ENCODE peak calls at places on chromosomes 1 and 21, in nine cellular contexts. Z, M, V, A, I, C, N, F and T are unnamed samples.

GRCh38 chr1:56627636-56628039 is 17.5 kb upstream of the PRKAA2 start:
- DNase-seq in M (no peak), I (no peak), F (no peak), A (no peak), Z (no peak), V (no peak), C (peak; percentile 56), N (no peak), T (no peak)

GRCh38 chr21:35616090-35616489 is 444.2 kb downstream of the SETD4 start:
- DNase-seq in C (peak; percentile 82), M (peak; percentile 52), Z (no peak), V (no peak), F (no peak), I (peak; percentile 75), N (peak; percentile 59), A (no peak), T (no peak)

GRCh38 chr1:2966435-2966834 is 54.8 kb upstream of the ACTRT2 start:
- DNase-seq in N (no peak), C (no peak), Z (no peak), M (no peak), I (no peak), F (no peak), A (peak; percentile 3), V (no peak), T (no peak)

GRCh38 chr1:19272064-19272463 is 16.5 kb downstream of the AKR7A3 start:
- DNase-seq in V (no peak), F (no peak), A (no peak), M (no peak), N (no peak), Z (no peak), C (no peak), I (no peak), T (no peak)

GRCh38 chr1:117541585-117541984 is 64.3 kb upstream of the TENT5C start:
- DNase-seq in I (no peak), Z (no peak), A (no peak), V (no peak), C (no peak), N (no peak), M (no peak), F (no peak), T (no peak)

GRCh38 chr1:1387098-1388077 is 11.7 kb downstream of the CCNL2 start:
- DNase-seq in M (no peak), V (no peak), C (no peak), Z (no peak), I (no peak), F (no peak), A (no peak), N (no peak), T (no peak)

GRCh38 chr1:192604979-192605620 is 29.5 kb downstream of the RGS1 start:
- DNase-seq in Z (no peak), F (no peak), V (no peak), A (no peak), C (peak; percentile 36), I (no peak), N (no peak), M (peak; percentile 78), T (no peak)

GRCh38 chr1:245978915-245979314 is 528.2 kb downstream of the SMYD3 start:
- DNase-seq in V (no peak), C (peak; percentile 38), A (no peak), I (no peak), M (peak; percentile 70), F (no peak), Z (no peak), N (no peak), T (no peak)

GRCh38 chr1:1082239-1083180 is 8.4 kb upstream of the RNF223 start:
- DNase-seq in I (no peak), N (no peak), A (no peak), M (no peak), C (no peak), V (no peak), Z (no peak), F (peak; percentile 50), T (no peak)

GRCh38 chr1:2642560-2643413 is 10.0 kb upstream of the MMEL1 start:
- DNase-seq in C (peak; percentile 89), N (peak; percentile 84), Z (peak; percentile 92), F (peak; percentile 91), A (peak; percentile 94), M (peak; percentile 84), I (peak; percentile 83), V (peak; percentile 74), T (peak; percentile 93)

GRCh38 chr1:3491291-3492246 is 37.1 kb downstream of the ARHGEF16 start:
- DNase-seq in V (no peak), N (peak; percentile 48), A (peak; percentile 76), F (peak; percentile 78), M (peak; percentile 17), C (peak; percentile 45), Z (peak; percentile 74), I (peak; percentile 31), T (peak; percentile 71)

GRCh38 chr1:169052727-169053126 is 53.8 kb upstream of the ATP1B1 start:
- DNase-seq in C (no peak), I (no peak), A (no peak), M (no peak), V (no peak), Z (no peak), F (no peak), N (peak; percentile 6), T (no peak)

DNA sequence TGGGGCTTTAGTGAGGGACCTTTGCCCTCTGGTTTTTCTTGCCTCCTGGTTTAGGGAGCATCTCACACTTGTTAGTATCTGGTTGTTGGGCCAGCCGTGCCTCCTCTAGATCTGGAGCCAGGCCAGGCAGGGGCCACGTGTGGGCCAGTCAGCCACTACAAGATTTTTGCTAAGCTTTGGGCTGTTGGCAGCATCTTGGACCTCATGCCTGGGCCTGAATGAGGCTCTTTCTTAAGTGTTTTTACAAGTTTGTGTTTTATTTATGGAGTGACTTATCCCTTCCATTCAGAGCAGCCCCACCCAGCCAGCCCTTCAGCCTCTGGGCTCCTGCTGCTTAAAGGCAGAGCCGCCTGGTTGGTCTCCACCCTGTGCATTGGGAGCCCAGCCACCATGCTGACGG is 1.6 kb upstream of the SH3BGRL3 start:
- DNase-seq in Z (peak; percentile 93), V (no peak), C (peak; percentile 83), A (peak; percentile 69), I (peak; percentile 82), M (peak; percentile 79), N (peak; percentile 98), F (no peak), T (no peak)
- H3K4me3 ChIP-seq in Z (no peak overlapping the region), V (no peak overlapping the region), C (no peak overlapping the region), A (no peak overlapping the region), I (no peak overlapping the region), M (no peak overlapping the region), N (peak overlapping the region; percentile 17), F (no peak overlapping the region), T (no peak overlapping the region)

DNA sequence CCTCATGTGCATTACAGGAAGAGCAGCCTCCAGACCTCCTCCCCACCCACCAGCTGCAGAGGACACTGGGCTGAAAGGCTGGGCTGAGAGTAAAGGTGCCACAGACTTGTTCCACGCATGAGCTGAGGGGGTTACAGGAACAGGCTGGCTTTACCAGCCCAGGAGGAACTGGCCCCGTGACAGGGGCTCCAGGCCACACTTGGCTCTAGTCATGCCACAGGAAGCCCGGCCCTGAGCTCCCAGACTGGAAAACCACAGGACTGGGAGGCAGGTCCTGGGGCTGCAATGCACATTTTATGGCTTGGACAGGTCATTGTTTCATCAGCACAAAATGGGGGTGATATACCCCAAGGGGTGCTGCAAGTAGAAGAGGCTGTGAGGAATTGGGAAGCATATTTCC is 35.6 kb downstream of the GPA33 start:
- DNase-seq in V (no peak), I (no peak), A (no peak), C (no peak), N (no peak), M (no peak), Z (no peak), F (no peak), T (no peak)
- H3K4me3 ChIP-seq in V (no peak overlapping the region), I (no peak overlapping the region), A (no peak overlapping the region), C (no peak overlapping the region), N (no peak overlapping the region), M (no peak overlapping the region), Z (no peak overlapping the region), F (no peak overlapping the region), T (no peak overlapping the region)

GRCh38 chr1:240312872-240313271 is 221.2 kb downstream of the FMN2 start:
- DNase-seq in F (no peak), M (peak; percentile 89), C (peak; percentile 92), N (peak; percentile 81), A (no peak), I (peak; percentile 87), Z (no peak), V (peak; percentile 73), T (no peak)

GRCh38 chr1:240309804-240310203 is 218.1 kb downstream of the FMN2 start:
- DNase-seq in A (no peak), C (no peak), N (no peak), M (no peak), Z (no peak), V (no peak), F (no peak), I (no peak), T (no peak)

GRCh38 chr1:240306673-240307072 is 215.0 kb downstream of the FMN2 start:
- DNase-seq in A (no peak), I (peak; percentile 77), M (peak; percentile 87), V (no peak), N (no peak), F (no peak), Z (no peak), C (no peak), T (no peak)

GRCh38 chr1:240308061-240308460 is 216.4 kb downstream of the FMN2 start:
- DNase-seq in V (no peak), N (no peak), C (no peak), Z (no peak), A (no peak), F (no peak), I (no peak), M (no peak), T (no peak)

GRCh38 chr1:240310226-240310925 is 218.7 kb downstream of the FMN2 start:
- DNase-seq in M (peak; percentile 88), F (no peak), A (no peak), V (peak; percentile 68), C (peak; percentile 62), Z (no peak), I (peak; percentile 89), N (peak; percentile 33), T (no peak)
- H3K4me3 ChIP-seq in M (no peak overlapping the region), F (no peak overlapping the region), A (no peak overlapping the region), V (no peak overlapping the region), C (no peak overlapping the region), Z (no peak overlapping the region), I (no peak overlapping the region), N (no peak overlapping the region), T (no peak overlapping the region)

GRCh38 chr1:160492617-160493016 is 30.4 kb downstream of the SLAMF6 start:
- DNase-seq in M (no peak), V (no peak), F (no peak), N (no peak), I (no peak), A (no peak), C (no peak), Z (no peak), T (no peak)

GRCh38 chr1:160494620-160495019 is 28.4 kb downstream of the SLAMF6 start:
- DNase-seq in Z (no peak), M (no peak), N (no peak), C (no peak), A (no peak), I (no peak), F (no peak), V (no peak), T (peak; percentile 3)

GRCh38 chr1:160489513-160490261 is 33.4 kb downstream of the SLAMF6 start:
- DNase-seq in I (no peak), A (no peak), F (no peak), V (no peak), M (no peak), C (no peak), Z (no peak), N (no peak), T (no peak)

GRCh38 chr1:160488347-160489058 is 34.6 kb downstream of the SLAMF6 start:
- DNase-seq in C (no peak), V (no peak), A (no peak), F (no peak), N (no peak), Z (no peak), M (no peak), I (no peak), T (no peak)

GRCh38 chr1:160491017-160491416 is 32.0 kb downstream of the SLAMF6 start:
- DNase-seq in F (no peak), M (no peak), V (no peak), C (no peak), A (no peak), N (no peak), Z (no peak), I (no peak), T (no peak)
- H3K4me3 ChIP-seq in F (no peak overlapping the region), M (no peak overlapping the region), V (no peak overlapping the region), C (no peak overlapping the region), A (no peak overlapping the region), N (no peak overlapping the region), Z (no peak overlapping the region), I (no peak overlapping the region), T (no peak overlapping the region)